ENCODE peak calls at places on chromosomes 4 and X, in eight cellular contexts. One of them, this sample, is unnamed.

GRCh38 chr4:175616287-175616686 is 195.8 kb downstream of the GPM6A start:
- DNase-seq in Kasumi-1: no peak
- DNase-seq in PC-9: no peak
- DNase-seq in Right ventricle myocardium superior: no peak
- DNase-seq in cortex of kidney: no peak
- DNase-seq in stimulated activated naive B cell treated with anti-CD40 and anti-IgM and Interleukin-4, amounts not matched to agents 10 μg/mL and 1 μg/mL and 100 μg/mL, for 72 hours: no peak
- DNase-seq in HTR-8/SVneo: no peak
- DNase-seq in activated CD4-positive, alpha-beta T cell treated with anti-CD3 and anti-CD28 coated beads, Interleukin-2, amount 10 ng/mL, durations not matched to agents 7 days and 5 days: no peak
- DNase-seq in this sample: no peak

GRCh38 chrX:40908026-40908425 is 172.7 kb upstream of the MED14 start:
- DNase-seq in stimulated activated naive B cell treated with anti-CD40 and anti-IgM and Interleukin-4, amounts not matched to agents 10 μg/mL and 1 μg/mL and 100 μg/mL, for 72 hours: no peak
- DNase-seq in Kasumi-1: no peak
- DNase-seq in Right ventricle myocardium superior: no peak
- DNase-seq in cortex of kidney: no peak
- DNase-seq in activated CD4-positive, alpha-beta T cell treated with anti-CD3 and anti-CD28 coated beads, Interleukin-2, amount 10 ng/mL, durations not matched to agents 7 days and 5 days: no peak
- DNase-seq in PC-9: no peak
- DNase-seq in HTR-8/SVneo: no peak
- DNase-seq in this sample: no peak

GRCh38 chr4:78343682-78344081 is 207.9 kb upstream of the ANXA3 start:
- DNase-seq in activated CD4-positive, alpha-beta T cell treated with anti-CD3 and anti-CD28 coated beads, Interleukin-2, amount 10 ng/mL, durations not matched to agents 7 days and 5 days: no peak
- DNase-seq in Right ventricle myocardium superior: no peak
- DNase-seq in HTR-8/SVneo: no peak
- DNase-seq in PC-9: no peak
- DNase-seq in stimulated activated naive B cell treated with anti-CD40 and anti-IgM and Interleukin-4, amounts not matched to agents 10 μg/mL and 1 μg/mL and 100 μg/mL, for 72 hours: no peak
- DNase-seq in Kasumi-1: no peak
- DNase-seq in cortex of kidney: no peak
- DNase-seq in this sample: no peak

GRCh38 chr4:141329174-141329569 is 108.5 kb downstream of the ZNF330 start:
- DNase-seq in PC-9: peak; percentile 83
- DNase-seq in Kasumi-1: no peak
- DNase-seq in activated CD4-positive, alpha-beta T cell treated with anti-CD3 and anti-CD28 coated beads, Interleukin-2, amount 10 ng/mL, durations not matched to agents 7 days and 5 days: no peak
- DNase-seq in cortex of kidney: no peak
- DNase-seq in Right ventricle myocardium superior: no peak
- DNase-seq in stimulated activated naive B cell treated with anti-CD40 and anti-IgM and Interleukin-4, amounts not matched to agents 10 μg/mL and 1 μg/mL and 100 μg/mL, for 72 hours: no peak
- DNase-seq in HTR-8/SVneo: peak; percentile 8
- DNase-seq in this sample: no peak

GRCh38 chr4:92106816-92107215 is 196.9 kb upstream of the GRID2 start:
- DNase-seq in cortex of kidney: no peak
- DNase-seq in Kasumi-1: no peak
- DNase-seq in activated CD4-positive, alpha-beta T cell treated with anti-CD3 and anti-CD28 coated beads, Interleukin-2, amount 10 ng/mL, durations not matched to agents 7 days and 5 days: no peak
- DNase-seq in stimulated activated naive B cell treated with anti-CD40 and anti-IgM and Interleukin-4, amounts not matched to agents 10 μg/mL and 1 μg/mL and 100 μg/mL, for 72 hours: no peak
- DNase-seq in Right ventricle myocardium superior: no peak
- DNase-seq in PC-9: no peak
- DNase-seq in HTR-8/SVneo: no peak
- DNase-seq in this sample: no peak

GRCh38 chrX:151488677-151489076 is 74.8 kb upstream of the PASD1 start:
- DNase-seq in Kasumi-1: peak; percentile 61
- DNase-seq in Right ventricle myocardium superior: no peak
- DNase-seq in activated CD4-positive, alpha-beta T cell treated with anti-CD3 and anti-CD28 coated beads, Interleukin-2, amount 10 ng/mL, durations not matched to agents 7 days and 5 days: peak; percentile 6
- DNase-seq in stimulated activated naive B cell treated with anti-CD40 and anti-IgM and Interleukin-4, amounts not matched to agents 10 μg/mL and 1 μg/mL and 100 μg/mL, for 72 hours: no peak
- DNase-seq in PC-9: no peak
- DNase-seq in HTR-8/SVneo: peak; percentile 0
- DNase-seq in cortex of kidney: no peak
- DNase-seq in this sample: no peak

GRCh38 chrX:19882066-19882775 is 5.2 kb downstream of the SH3KBP1 start:
- DNase-seq in Right ventricle myocardium superior: no peak
- DNase-seq in HTR-8/SVneo: no peak
- DNase-seq in stimulated activated naive B cell treated with anti-CD40 and anti-IgM and Interleukin-4, amounts not matched to agents 10 μg/mL and 1 μg/mL and 100 μg/mL, for 72 hours: no peak
- DNase-seq in activated CD4-positive, alpha-beta T cell treated with anti-CD3 and anti-CD28 coated beads, Interleukin-2, amount 10 ng/mL, durations not matched to agents 7 days and 5 days: no peak
- DNase-seq in PC-9: no peak
- DNase-seq in Kasumi-1: no peak
- DNase-seq in cortex of kidney: no peak
- DNase-seq in this sample: no peak

GRCh38 chr4:112063260-112063659 is 82.0 kb upstream of the FAM241A start:
- DNase-seq in HTR-8/SVneo: no peak
- DNase-seq in Right ventricle myocardium superior: no peak
- DNase-seq in PC-9: peak; percentile 40
- DNase-seq in Kasumi-1: no peak
- DNase-seq in stimulated activated naive B cell treated with anti-CD40 and anti-IgM and Interleukin-4, amounts not matched to agents 10 μg/mL and 1 μg/mL and 100 μg/mL, for 72 hours: no peak
- DNase-seq in cortex of kidney: no peak
- DNase-seq in activated CD4-positive, alpha-beta T cell treated with anti-CD3 and anti-CD28 coated beads, Interleukin-2, amount 10 ng/mL, durations not matched to agents 7 days and 5 days: no peak
- DNase-seq in this sample: no peak

GRCh38 chrX:42803320-42803719 is 25.4 kb upstream of the PPP1R2C start:
- DNase-seq in stimulated activated naive B cell treated with anti-CD40 and anti-IgM and Interleukin-4, amounts not matched to agents 10 μg/mL and 1 μg/mL and 100 μg/mL, for 72 hours: no peak
- DNase-seq in Right ventricle myocardium superior: no peak
- DNase-seq in HTR-8/SVneo: no peak
- DNase-seq in Kasumi-1: no peak
- DNase-seq in cortex of kidney: no peak
- DNase-seq in PC-9: no peak
- DNase-seq in activated CD4-positive, alpha-beta T cell treated with anti-CD3 and anti-CD28 coated beads, Interleukin-2, amount 10 ng/mL, durations not matched to agents 7 days and 5 days: no peak
- DNase-seq in this sample: no peak

GRCh38 chr4:174318829-174319764 is 35.4 kb downstream of the CEP44 start:
- DNase-seq in stimulated activated naive B cell treated with anti-CD40 and anti-IgM and Interleukin-4, amounts not matched to agents 10 μg/mL and 1 μg/mL and 100 μg/mL, for 72 hours: no peak
- DNase-seq in cortex of kidney: no peak
- DNase-seq in Right ventricle myocardium superior: no peak
- DNase-seq in activated CD4-positive, alpha-beta T cell treated with anti-CD3 and anti-CD28 coated beads, Interleukin-2, amount 10 ng/mL, durations not matched to agents 7 days and 5 days: peak; percentile 27
- DNase-seq in PC-9: no peak
- DNase-seq in Kasumi-1: peak; percentile 42
- DNase-seq in HTR-8/SVneo: no peak
- DNase-seq in this sample: no peak

GRCh38 chr4:142278663-142279062 is 567.4 kb downstream of the INPP4B start:
- DNase-seq in stimulated activated naive B cell treated with anti-CD40 and anti-IgM and Interleukin-4, amounts not matched to agents 10 μg/mL and 1 μg/mL and 100 μg/mL, for 72 hours: no peak
- DNase-seq in Right ventricle myocardium superior: no peak
- DNase-seq in Kasumi-1: peak; percentile 20
- DNase-seq in HTR-8/SVneo: no peak
- DNase-seq in PC-9: peak; percentile 51
- DNase-seq in cortex of kidney: no peak
- DNase-seq in activated CD4-positive, alpha-beta T cell treated with anti-CD3 and anti-CD28 coated beads, Interleukin-2, amount 10 ng/mL, durations not matched to agents 7 days and 5 days: no peak
- DNase-seq in this sample: no peak

GRCh38 chr4:181475781-181476180 is 767.4 kb upstream of the TENM3 start:
- DNase-seq in activated CD4-positive, alpha-beta T cell treated with anti-CD3 and anti-CD28 coated beads, Interleukin-2, amount 10 ng/mL, durations not matched to agents 7 days and 5 days: no peak
- DNase-seq in cortex of kidney: no peak
- DNase-seq in HTR-8/SVneo: no peak
- DNase-seq in PC-9: no peak
- DNase-seq in Kasumi-1: no peak
- DNase-seq in stimulated activated naive B cell treated with anti-CD40 and anti-IgM and Interleukin-4, amounts not matched to agents 10 μg/mL and 1 μg/mL and 100 μg/mL, for 72 hours: no peak
- DNase-seq in Right ventricle myocardium superior: peak; percentile 39
- DNase-seq in this sample: no peak

GRCh38 chr4:80611366-80611765 is 275.8 kb downstream of the CFAP299 start:
- DNase-seq in activated CD4-positive, alpha-beta T cell treated with anti-CD3 and anti-CD28 coated beads, Interleukin-2, amount 10 ng/mL, durations not matched to agents 7 days and 5 days: no peak
- DNase-seq in HTR-8/SVneo: no peak
- DNase-seq in stimulated activated naive B cell treated with anti-CD40 and anti-IgM and Interleukin-4, amounts not matched to agents 10 μg/mL and 1 μg/mL and 100 μg/mL, for 72 hours: no peak
- DNase-seq in cortex of kidney: no peak
- DNase-seq in PC-9: no peak
- DNase-seq in Right ventricle myocardium superior: no peak
- DNase-seq in Kasumi-1: no peak
- DNase-seq in this sample: no peak

GRCh38 chr4:73259552-73260140 is 1.0 kb upstream of the ANKRD17 start:
- DNase-seq in activated CD4-positive, alpha-beta T cell treated with anti-CD3 and anti-CD28 coated beads, Interleukin-2, amount 10 ng/mL, durations not matched to agents 7 days and 5 days: peak; percentile 6
- DNase-seq in Kasumi-1: no peak
- DNase-seq in stimulated activated naive B cell treated with anti-CD40 and anti-IgM and Interleukin-4, amounts not matched to agents 10 μg/mL and 1 μg/mL and 100 μg/mL, for 72 hours: no peak
- DNase-seq in Right ventricle myocardium superior: no peak
- DNase-seq in HTR-8/SVneo: no peak
- DNase-seq in PC-9: no peak
- DNase-seq in cortex of kidney: no peak
- DNase-seq in this sample: no peak

GRCh38 chr4:72496119-72496518 is 72.9 kb downstream of the ADAMTS3 start:
- DNase-seq in activated CD4-positive, alpha-beta T cell treated with anti-CD3 and anti-CD28 coated beads, Interleukin-2, amount 10 ng/mL, durations not matched to agents 7 days and 5 days: no peak
- DNase-seq in HTR-8/SVneo: no peak
- DNase-seq in cortex of kidney: no peak
- DNase-seq in Kasumi-1: no peak
- DNase-seq in Right ventricle myocardium superior: no peak
- DNase-seq in stimulated activated naive B cell treated with anti-CD40 and anti-IgM and Interleukin-4, amounts not matched to agents 10 μg/mL and 1 μg/mL and 100 μg/mL, for 72 hours: no peak
- DNase-seq in PC-9: no peak
- DNase-seq in this sample: no peak

GRCh38 chrX:151753313-151754041 is 18.9 kb downstream of the CNGA2 start:
- DNase-seq in PC-9: peak; percentile 79
- DNase-seq in activated CD4-positive, alpha-beta T cell treated with anti-CD3 and anti-CD28 coated beads, Interleukin-2, amount 10 ng/mL, durations not matched to agents 7 days and 5 days: peak; percentile 7
- DNase-seq in cortex of kidney: no peak
- DNase-seq in stimulated activated naive B cell treated with anti-CD40 and anti-IgM and Interleukin-4, amounts not matched to agents 10 μg/mL and 1 μg/mL and 100 μg/mL, for 72 hours: peak; percentile 2
- DNase-seq in Right ventricle myocardium superior: peak; percentile 60
- DNase-seq in HTR-8/SVneo: peak; percentile 35
- DNase-seq in Kasumi-1: peak; percentile 5
- DNase-seq in this sample: peak; percentile 50

GRCh38 chr4:148299337-148299736 is 142.9 kb downstream of the NR3C2 start:
- DNase-seq in Right ventricle myocardium superior: no peak
- DNase-seq in cortex of kidney: no peak
- DNase-seq in HTR-8/SVneo: no peak
- DNase-seq in activated CD4-positive, alpha-beta T cell treated with anti-CD3 and anti-CD28 coated beads, Interleukin-2, amount 10 ng/mL, durations not matched to agents 7 days and 5 days: no peak
- DNase-seq in Kasumi-1: no peak
- DNase-seq in PC-9: no peak
- DNase-seq in stimulated activated naive B cell treated with anti-CD40 and anti-IgM and Interleukin-4, amounts not matched to agents 10 μg/mL and 1 μg/mL and 100 μg/mL, for 72 hours: no peak
- DNase-seq in this sample: no peak

GRCh38 chr4:2257361-2258001 is 4.4 kb downstream of the MXD4 start:
- DNase-seq in cortex of kidney: no peak
- DNase-seq in HTR-8/SVneo: no peak
- DNase-seq in stimulated activated naive B cell treated with anti-CD40 and anti-IgM and Interleukin-4, amounts not matched to agents 10 μg/mL and 1 μg/mL and 100 μg/mL, for 72 hours: peak; percentile 0
- DNase-seq in PC-9: no peak
- DNase-seq in activated CD4-positive, alpha-beta T cell treated with anti-CD3 and anti-CD28 coated beads, Interleukin-2, amount 10 ng/mL, durations not matched to agents 7 days and 5 days: peak; percentile 2
- DNase-seq in Right ventricle myocardium superior: peak; percentile 43
- DNase-seq in Kasumi-1: no peak
- DNase-seq in this sample: no peak

GRCh38 chr4:83490876-83491450 is 6.1 kb upstream of the ABRAXAS1 start:
- DNase-seq in HTR-8/SVneo: peak; percentile 19
- DNase-seq in stimulated activated naive B cell treated with anti-CD40 and anti-IgM and Interleukin-4, amounts not matched to agents 10 μg/mL and 1 μg/mL and 100 μg/mL, for 72 hours: no peak
- DNase-seq in Right ventricle myocardium superior: no peak
- DNase-seq in Kasumi-1: peak; percentile 62
- DNase-seq in PC-9: no peak
- DNase-seq in activated CD4-positive, alpha-beta T cell treated with anti-CD3 and anti-CD28 coated beads, Interleukin-2, amount 10 ng/mL, durations not matched to agents 7 days and 5 days: peak; percentile 33
- DNase-seq in cortex of kidney: no peak
- DNase-seq in this sample: no peak

GRCh38 chr4:19711871-19712270 is 539.8 kb upstream of the SLIT2 start:
- DNase-seq in stimulated activated naive B cell treated with anti-CD40 and anti-IgM and Interleukin-4, amounts not matched to agents 10 μg/mL and 1 μg/mL and 100 μg/mL, for 72 hours: no peak
- DNase-seq in activated CD4-positive, alpha-beta T cell treated with anti-CD3 and anti-CD28 coated beads, Interleukin-2, amount 10 ng/mL, durations not matched to agents 7 days and 5 days: no peak
- DNase-seq in cortex of kidney: no peak
- DNase-seq in Right ventricle myocardium superior: no peak
- DNase-seq in HTR-8/SVneo: peak; percentile 24
- DNase-seq in Kasumi-1: no peak
- DNase-seq in PC-9: no peak
- DNase-seq in this sample: no peak

GRCh38 chr4:186516287-186516686 is 39.1 kb downstream of the MTNR1A start:
- DNase-seq in activated CD4-positive, alpha-beta T cell treated with anti-CD3 and anti-CD28 coated beads, Interleukin-2, amount 10 ng/mL, durations not matched to agents 7 days and 5 days: no peak
- DNase-seq in stimulated activated naive B cell treated with anti-CD40 and anti-IgM and Interleukin-4, amounts not matched to agents 10 μg/mL and 1 μg/mL and 100 μg/mL, for 72 hours: no peak
- DNase-seq in PC-9: no peak
- DNase-seq in HTR-8/SVneo: no peak
- DNase-seq in Kasumi-1: no peak
- DNase-seq in Right ventricle myocardium superior: no peak
- DNase-seq in cortex of kidney: no peak
- DNase-seq in this sample: no peak

GRCh38 chr4:174549696-174550095 is 27.4 kb upstream of the HPGD start:
- DNase-seq in stimulated activated naive B cell treated with anti-CD40 and anti-IgM and Interleukin-4, amounts not matched to agents 10 μg/mL and 1 μg/mL and 100 μg/mL, for 72 hours: no peak
- DNase-seq in Kasumi-1: no peak
- DNase-seq in Right ventricle myocardium superior: no peak
- DNase-seq in activated CD4-positive, alpha-beta T cell treated with anti-CD3 and anti-CD28 coated beads, Interleukin-2, amount 10 ng/mL, durations not matched to agents 7 days and 5 days: no peak
- DNase-seq in cortex of kidney: no peak
- DNase-seq in PC-9: no peak
- DNase-seq in HTR-8/SVneo: no peak
- DNase-seq in this sample: no peak

GRCh38 chrX:153462291-153462690 is 8.1 kb downstream of the HAUS7 start:
- DNase-seq in Right ventricle myocardium superior: no peak
- DNase-seq in stimulated activated naive B cell treated with anti-CD40 and anti-IgM and Interleukin-4, amounts not matched to agents 10 μg/mL and 1 μg/mL and 100 μg/mL, for 72 hours: no peak
- DNase-seq in PC-9: no peak
- DNase-seq in cortex of kidney: no peak
- DNase-seq in Kasumi-1: no peak
- DNase-seq in activated CD4-positive, alpha-beta T cell treated with anti-CD3 and anti-CD28 coated beads, Interleukin-2, amount 10 ng/mL, durations not matched to agents 7 days and 5 days: no peak
- DNase-seq in HTR-8/SVneo: no peak
- DNase-seq in this sample: no peak

GRCh38 chr4:7753931-7754465 is 185.7 kb downstream of the AFAP1 start:
- DNase-seq in HTR-8/SVneo: no peak
- DNase-seq in activated CD4-positive, alpha-beta T cell treated with anti-CD3 and anti-CD28 coated beads, Interleukin-2, amount 10 ng/mL, durations not matched to agents 7 days and 5 days: no peak
- DNase-seq in cortex of kidney: no peak
- DNase-seq in Kasumi-1: no peak
- DNase-seq in PC-9: peak; percentile 86
- DNase-seq in Right ventricle myocardium superior: peak; percentile 14
- DNase-seq in stimulated activated naive B cell treated with anti-CD40 and anti-IgM and Interleukin-4, amounts not matched to agents 10 μg/mL and 1 μg/mL and 100 μg/mL, for 72 hours: no peak
- DNase-seq in this sample: no peak

GRCh38 chr4:98663226-98664006 is 5.0 kb upstream of the TSPAN5 start:
- DNase-seq in HTR-8/SVneo: no peak
- DNase-seq in cortex of kidney: no peak
- DNase-seq in Kasumi-1: peak; percentile 89
- DNase-seq in stimulated activated naive B cell treated with anti-CD40 and anti-IgM and Interleukin-4, amounts not matched to agents 10 μg/mL and 1 μg/mL and 100 μg/mL, for 72 hours: peak; percentile 81
- DNase-seq in Right ventricle myocardium superior: peak; percentile 44
- DNase-seq in activated CD4-positive, alpha-beta T cell treated with anti-CD3 and anti-CD28 coated beads, Interleukin-2, amount 10 ng/mL, durations not matched to agents 7 days and 5 days: peak; percentile 61
- DNase-seq in PC-9: no peak
- DNase-seq in this sample: no peak

GRCh38 chr4:55075376-55075775 is 50.0 kb downstream of the KDR start:
- DNase-seq in Right ventricle myocardium superior: no peak
- DNase-seq in Kasumi-1: no peak
- DNase-seq in cortex of kidney: no peak
- DNase-seq in HTR-8/SVneo: no peak
- DNase-seq in stimulated activated naive B cell treated with anti-CD40 and anti-IgM and Interleukin-4, amounts not matched to agents 10 μg/mL and 1 μg/mL and 100 μg/mL, for 72 hours: no peak
- DNase-seq in activated CD4-positive, alpha-beta T cell treated with anti-CD3 and anti-CD28 coated beads, Interleukin-2, amount 10 ng/mL, durations not matched to agents 7 days and 5 days: no peak
- DNase-seq in PC-9: no peak
- DNase-seq in this sample: no peak

GRCh38 chr4:33649015-33649414 is 2595.3 kb downstream of the ARAP2 start:
- DNase-seq in Kasumi-1: peak; percentile 30
- DNase-seq in activated CD4-positive, alpha-beta T cell treated with anti-CD3 and anti-CD28 coated beads, Interleukin-2, amount 10 ng/mL, durations not matched to agents 7 days and 5 days: no peak
- DNase-seq in stimulated activated naive B cell treated with anti-CD40 and anti-IgM and Interleukin-4, amounts not matched to agents 10 μg/mL and 1 μg/mL and 100 μg/mL, for 72 hours: no peak
- DNase-seq in HTR-8/SVneo: peak; percentile 5
- DNase-seq in PC-9: no peak
- DNase-seq in cortex of kidney: no peak
- DNase-seq in Right ventricle myocardium superior: no peak
- DNase-seq in this sample: no peak

GRCh38 chr4:147590249-147590920 is 26.8 kb upstream of the TMEM184C start:
- DNase-seq in Right ventricle myocardium superior: peak; percentile 47
- DNase-seq in activated CD4-positive, alpha-beta T cell treated with anti-CD3 and anti-CD28 coated beads, Interleukin-2, amount 10 ng/mL, durations not matched to agents 7 days and 5 days: peak; percentile 53
- DNase-seq in cortex of kidney: no peak
- DNase-seq in HTR-8/SVneo: peak; percentile 67
- DNase-seq in Kasumi-1: peak; percentile 56
- DNase-seq in stimulated activated naive B cell treated with anti-CD40 and anti-IgM and Interleukin-4, amounts not matched to agents 10 μg/mL and 1 μg/mL and 100 μg/mL, for 72 hours: peak; percentile 8
- DNase-seq in PC-9: no peak
- DNase-seq in this sample: peak; percentile 53

GRCh38 chr4:8730159-8730558 is 137.6 kb downstream of the CPZ start:
- DNase-seq in PC-9: no peak
- DNase-seq in HTR-8/SVneo: no peak
- DNase-seq in stimulated activated naive B cell treated with anti-CD40 and anti-IgM and Interleukin-4, amounts not matched to agents 10 μg/mL and 1 μg/mL and 100 μg/mL, for 72 hours: no peak
- DNase-seq in Kasumi-1: no peak
- DNase-seq in Right ventricle myocardium superior: no peak
- DNase-seq in cortex of kidney: no peak
- DNase-seq in activated CD4-positive, alpha-beta T cell treated with anti-CD3 and anti-CD28 coated beads, Interleukin-2, amount 10 ng/mL, durations not matched to agents 7 days and 5 days: no peak
- DNase-seq in this sample: no peak

GRCh38 chr4:5373327-5373726 is 322.0 kb downstream of the STK32B start:
- DNase-seq in Kasumi-1: no peak
- DNase-seq in Right ventricle myocardium superior: no peak
- DNase-seq in PC-9: no peak
- DNase-seq in activated CD4-positive, alpha-beta T cell treated with anti-CD3 and anti-CD28 coated beads, Interleukin-2, amount 10 ng/mL, durations not matched to agents 7 days and 5 days: no peak
- DNase-seq in HTR-8/SVneo: no peak
- DNase-seq in cortex of kidney: no peak
- DNase-seq in stimulated activated naive B cell treated with anti-CD40 and anti-IgM and Interleukin-4, amounts not matched to agents 10 μg/mL and 1 μg/mL and 100 μg/mL, for 72 hours: no peak
- DNase-seq in this sample: no peak